ENCODE peak calls at places on chromosomes 4 and X, in eight cellular contexts. One of them, this sample, is unnamed.
A peak's percentile ranks its signal among the peaks of the same experiment; 100 is the strongest.

GRCh38 chr4:72031868-72032619 is at the start of gene NPFFR2:
- DNase-seq in psoas muscle: peak; percentile 50
- DNase-seq in H1: peak; percentile 46
- DNase-seq in IMR-90: no peak
- DNase-seq in colonic mucosa: no peak
- DNase-seq in kidney: peak; percentile 77
- DNase-seq in CD8-positive, alpha-beta memory T cell: no peak
- DNase-seq in endodermal cell: peak; percentile 92
- DNase-seq in this sample: no peak

GRCh38 chr4:19831644-19832285 is 419.9 kb upstream of the SLIT2 start:
- DNase-seq in psoas muscle: no peak
- DNase-seq in CD8-positive, alpha-beta memory T cell: no peak
- DNase-seq in H1: no peak
- DNase-seq in IMR-90: peak; percentile 86
- DNase-seq in endodermal cell: no peak
- DNase-seq in colonic mucosa: no peak
- DNase-seq in kidney: no peak
- DNase-seq in this sample: no peak

GRCh38 chr4:106095408-106095807 is 200.1 kb downstream of the NPNT start:
- DNase-seq in kidney: no peak
- DNase-seq in CD8-positive, alpha-beta memory T cell: no peak
- DNase-seq in endodermal cell: no peak
- DNase-seq in psoas muscle: no peak
- DNase-seq in H1: no peak
- DNase-seq in colonic mucosa: no peak
- DNase-seq in IMR-90: peak; percentile 2
- DNase-seq in this sample: no peak

GRCh38 chrX:16479206-16479869 is 170.6 kb upstream of the S100G start:
- DNase-seq in psoas muscle: no peak
- DNase-seq in endodermal cell: no peak
- DNase-seq in CD8-positive, alpha-beta memory T cell: no peak
- DNase-seq in kidney: no peak
- DNase-seq in IMR-90: peak; percentile 84
- DNase-seq in colonic mucosa: no peak
- DNase-seq in H1: no peak
- DNase-seq in this sample: peak; percentile 86

GRCh38 chr4:78059524-78059889 is 2.4 kb downstream of the FRAS1 start:
- DNase-seq in psoas muscle: peak; percentile 65
- DNase-seq in kidney: no peak
- DNase-seq in CD8-positive, alpha-beta memory T cell: no peak
- DNase-seq in endodermal cell: peak; percentile 88
- DNase-seq in IMR-90: peak; percentile 45
- DNase-seq in colonic mucosa: peak; percentile 71
- DNase-seq in H1: peak; percentile 76
- DNase-seq in this sample: peak; percentile 55

GRCh38 chr4:145936142-145937020 is 2.2 kb downstream of the ZNF827 start:
- DNase-seq in H1: peak; percentile 81
- DNase-seq in psoas muscle: peak; percentile 81
- DNase-seq in CD8-positive, alpha-beta memory T cell: peak; percentile 71
- DNase-seq in colonic mucosa: peak; percentile 75
- DNase-seq in endodermal cell: peak; percentile 88
- DNase-seq in kidney: peak; percentile 91
- DNase-seq in IMR-90: peak; percentile 73
- DNase-seq in this sample: peak; percentile 74

GRCh38 chr4:24471623-24472510 is 112.5 kb downstream of the DHX15 start:
- DNase-seq in psoas muscle: peak; percentile 50
- DNase-seq in kidney: peak; percentile 76
- DNase-seq in CD8-positive, alpha-beta memory T cell: no peak
- DNase-seq in IMR-90: no peak
- DNase-seq in endodermal cell: peak; percentile 87
- DNase-seq in colonic mucosa: peak; percentile 34
- DNase-seq in H1: peak; percentile 83
- DNase-seq in this sample: no peak

GRCh38 chrX:115889121-115889890 is 281.2 kb upstream of the AGTR2 start:
- DNase-seq in kidney: no peak
- DNase-seq in CD8-positive, alpha-beta memory T cell: no peak
- DNase-seq in psoas muscle: peak; percentile 55
- DNase-seq in endodermal cell: no peak
- DNase-seq in IMR-90: no peak
- DNase-seq in colonic mucosa: peak; percentile 15
- DNase-seq in H1: peak; percentile 11
- DNase-seq in this sample: no peak

GRCh38 chr4:176443117-176443516 is 123.4 kb downstream of the SPCS3 start:
- DNase-seq in CD8-positive, alpha-beta memory T cell: no peak
- DNase-seq in H1: no peak
- DNase-seq in IMR-90: peak; percentile 96
- DNase-seq in colonic mucosa: no peak
- DNase-seq in kidney: no peak
- DNase-seq in endodermal cell: no peak
- DNase-seq in psoas muscle: no peak
- DNase-seq in this sample: no peak
- H3K4me3 ChIP-seq in CD8-positive, alpha-beta memory T cell: no peak overlapping the region
- H3K4me3 ChIP-seq in H1: no peak overlapping the region
- H3K4me3 ChIP-seq in IMR-90: no peak overlapping the region
- H3K4me3 ChIP-seq in colonic mucosa: no peak overlapping the region
- H3K4me3 ChIP-seq in kidney: no peak overlapping the region
- H3K4me3 ChIP-seq in endodermal cell: no peak overlapping the region
- H3K4me3 ChIP-seq in psoas muscle: no peak overlapping the region
- H3K4me3 ChIP-seq in this sample: no peak overlapping the region

GRCh38 chr4:86990510-86990909 is 55.7 kb downstream of the AFF1 start:
- DNase-seq in endodermal cell: no peak
- DNase-seq in H1: no peak
- DNase-seq in CD8-positive, alpha-beta memory T cell: no peak
- DNase-seq in colonic mucosa: no peak
- DNase-seq in kidney: no peak
- DNase-seq in IMR-90: no peak
- DNase-seq in psoas muscle: no peak
- DNase-seq in this sample: no peak

GRCh38 chr4:86993909-86994672 is 59.3 kb downstream of the AFF1 start:
- DNase-seq in H1: no peak
- DNase-seq in CD8-positive, alpha-beta memory T cell: no peak
- DNase-seq in IMR-90: no peak
- DNase-seq in psoas muscle: no peak
- DNase-seq in endodermal cell: no peak
- DNase-seq in kidney: no peak
- DNase-seq in colonic mucosa: no peak
- DNase-seq in this sample: peak; percentile 69

GRCh38 chr4:86991998-86992397 is 57.2 kb downstream of the AFF1 start:
- DNase-seq in kidney: no peak
- DNase-seq in H1: no peak
- DNase-seq in endodermal cell: no peak
- DNase-seq in psoas muscle: no peak
- DNase-seq in IMR-90: no peak
- DNase-seq in CD8-positive, alpha-beta memory T cell: no peak
- DNase-seq in colonic mucosa: no peak
- DNase-seq in this sample: no peak
- H3K4me1 ChIP-seq in kidney: peaks cover 2% of the 10 kb centered on the region
- H3K4me1 ChIP-seq in H1: no peaks in the 10 kb centered on the region
- H3K4me1 ChIP-seq in endodermal cell: no peaks in the 10 kb centered on the region
- H3K4me1 ChIP-seq in psoas muscle: no peaks in the 10 kb centered on the region
- H3K4me1 ChIP-seq in IMR-90: no peaks in the 10 kb centered on the region
- H3K4me1 ChIP-seq in CD8-positive, alpha-beta memory T cell: no peaks in the 10 kb centered on the region
- H3K4me1 ChIP-seq in colonic mucosa: no peaks in the 10 kb centered on the region
- H3K4me1 ChIP-seq in this sample: no peaks in the 10 kb centered on the region

GRCh38 chr4:56310401-56310800 is 76.9 kb downstream of the AASDH start:
- DNase-seq in endodermal cell: no peak
- DNase-seq in colonic mucosa: no peak
- DNase-seq in H1: no peak
- DNase-seq in IMR-90: no peak
- DNase-seq in kidney: no peak
- DNase-seq in psoas muscle: no peak
- DNase-seq in CD8-positive, alpha-beta memory T cell: no peak
- DNase-seq in this sample: no peak

GRCh38 chr4:56311299-56311975 is 75.9 kb downstream of the AASDH start:
- DNase-seq in psoas muscle: no peak
- DNase-seq in kidney: no peak
- DNase-seq in colonic mucosa: no peak
- DNase-seq in H1: no peak
- DNase-seq in IMR-90: no peak
- DNase-seq in endodermal cell: no peak
- DNase-seq in CD8-positive, alpha-beta memory T cell: no peak
- DNase-seq in this sample: no peak

GRCh38 chr4:56308384-56308783 is 78.9 kb downstream of the AASDH start:
- DNase-seq in colonic mucosa: no peak
- DNase-seq in kidney: no peak
- DNase-seq in IMR-90: no peak
- DNase-seq in psoas muscle: no peak
- DNase-seq in CD8-positive, alpha-beta memory T cell: no peak
- DNase-seq in endodermal cell: no peak
- DNase-seq in H1: no peak
- DNase-seq in this sample: peak; percentile 47

GRCh38 chr4:56305390-56305789 is 81.9 kb downstream of the AASDH start:
- DNase-seq in endodermal cell: no peak
- DNase-seq in kidney: no peak
- DNase-seq in psoas muscle: no peak
- DNase-seq in colonic mucosa: no peak
- DNase-seq in IMR-90: no peak
- DNase-seq in H1: no peak
- DNase-seq in CD8-positive, alpha-beta memory T cell: no peak
- DNase-seq in this sample: no peak

GRCh38 chr4:56307423-56307822 is 79.9 kb downstream of the AASDH start:
- DNase-seq in colonic mucosa: no peak
- DNase-seq in IMR-90: peak; percentile 4
- DNase-seq in CD8-positive, alpha-beta memory T cell: no peak
- DNase-seq in kidney: no peak
- DNase-seq in H1: no peak
- DNase-seq in endodermal cell: no peak
- DNase-seq in psoas muscle: no peak
- DNase-seq in this sample: no peak
- H3K27ac ChIP-seq in colonic mucosa: no peak overlapping the region
- H3K27ac ChIP-seq in IMR-90: no peak overlapping the region
- H3K27ac ChIP-seq in CD8-positive, alpha-beta memory T cell: no peak overlapping the region
- H3K27ac ChIP-seq in kidney: no peak overlapping the region
- H3K27ac ChIP-seq in H1: no peak overlapping the region
- H3K27ac ChIP-seq in endodermal cell: no peak overlapping the region
- H3K27ac ChIP-seq in psoas muscle: no peak overlapping the region
- H3K27ac ChIP-seq in this sample: no peak overlapping the region

GRCh38 chr4:139266208-139266582 is 13.8 kb downstream of the MGARP start:
- DNase-seq in IMR-90: no peak
- DNase-seq in colonic mucosa: no peak
- DNase-seq in H1: no peak
- DNase-seq in CD8-positive, alpha-beta memory T cell: no peak
- DNase-seq in kidney: no peak
- DNase-seq in endodermal cell: no peak
- DNase-seq in psoas muscle: no peak
- DNase-seq in this sample: no peak
- H3K4me3 ChIP-seq in IMR-90: peak overlapping the region; percentile 38
- H3K4me3 ChIP-seq in colonic mucosa: peak overlapping the region; percentile 18
- H3K4me3 ChIP-seq in H1: no peak overlapping the region
- H3K4me3 ChIP-seq in CD8-positive, alpha-beta memory T cell: peak overlapping the region; percentile 55
- H3K4me3 ChIP-seq in kidney: peak overlapping the region; percentile 63
- H3K4me3 ChIP-seq in endodermal cell: peak overlapping the region; percentile 63
- H3K4me3 ChIP-seq in psoas muscle: peak overlapping the region; percentile 64
- H3K4me3 ChIP-seq in this sample: peak overlapping the region; percentile 30

GRCh38 chr4:3442959-3443749 is 1.4 kb downstream of the HGFAC start:
- DNase-seq in endodermal cell: peak; percentile 90
- DNase-seq in IMR-90: no peak
- DNase-seq in H1: peak; percentile 93
- DNase-seq in colonic mucosa: peak; percentile 47
- DNase-seq in CD8-positive, alpha-beta memory T cell: peak; percentile 51
- DNase-seq in kidney: peak; percentile 81
- DNase-seq in psoas muscle: peak; percentile 77
- DNase-seq in this sample: peak; percentile 33

GRCh38 chr4:3445111-3445820 is 3.5 kb downstream of the HGFAC start:
- DNase-seq in colonic mucosa: no peak
- DNase-seq in CD8-positive, alpha-beta memory T cell: no peak
- DNase-seq in kidney: peak; percentile 64
- DNase-seq in psoas muscle: peak; percentile 42
- DNase-seq in endodermal cell: no peak
- DNase-seq in H1: no peak
- DNase-seq in IMR-90: no peak
- DNase-seq in this sample: no peak

GRCh38 chr4:3442460-3442958 is 741 bp downstream of the HGFAC start:
- DNase-seq in IMR-90: no peak
- DNase-seq in H1: no peak
- DNase-seq in CD8-positive, alpha-beta memory T cell: no peak
- DNase-seq in colonic mucosa: no peak
- DNase-seq in kidney: peak; percentile 68
- DNase-seq in endodermal cell: peak; percentile 74
- DNase-seq in psoas muscle: no peak
- DNase-seq in this sample: no peak

GRCh38 chr4:3444351-3445110 is 2.8 kb downstream of the HGFAC start:
- DNase-seq in psoas muscle: peak; percentile 53
- DNase-seq in CD8-positive, alpha-beta memory T cell: no peak
- DNase-seq in colonic mucosa: no peak
- DNase-seq in endodermal cell: no peak
- DNase-seq in kidney: peak; percentile 70
- DNase-seq in H1: no peak
- DNase-seq in IMR-90: no peak
- DNase-seq in this sample: no peak

GRCh38 chr4:3443750-3444309 is 2.1 kb downstream of the HGFAC start:
- DNase-seq in IMR-90: no peak
- DNase-seq in colonic mucosa: no peak
- DNase-seq in CD8-positive, alpha-beta memory T cell: no peak
- DNase-seq in psoas muscle: peak; percentile 48
- DNase-seq in endodermal cell: no peak
- DNase-seq in kidney: no peak
- DNase-seq in H1: no peak
- DNase-seq in this sample: no peak
- H3K4me1 ChIP-seq in IMR-90: no peaks in the 10 kb centered on the region
- H3K4me1 ChIP-seq in colonic mucosa: no peaks in the 10 kb centered on the region
- H3K4me1 ChIP-seq in CD8-positive, alpha-beta memory T cell: no peaks in the 10 kb centered on the region
- H3K4me1 ChIP-seq in psoas muscle: no peaks in the 10 kb centered on the region
- H3K4me1 ChIP-seq in endodermal cell: no peaks in the 10 kb centered on the region
- H3K4me1 ChIP-seq in kidney: peaks cover 2% of the 10 kb centered on the region
- H3K4me1 ChIP-seq in H1: no peaks in the 10 kb centered on the region
- H3K4me1 ChIP-seq in this sample: no peaks in the 10 kb centered on the region

DNA sequence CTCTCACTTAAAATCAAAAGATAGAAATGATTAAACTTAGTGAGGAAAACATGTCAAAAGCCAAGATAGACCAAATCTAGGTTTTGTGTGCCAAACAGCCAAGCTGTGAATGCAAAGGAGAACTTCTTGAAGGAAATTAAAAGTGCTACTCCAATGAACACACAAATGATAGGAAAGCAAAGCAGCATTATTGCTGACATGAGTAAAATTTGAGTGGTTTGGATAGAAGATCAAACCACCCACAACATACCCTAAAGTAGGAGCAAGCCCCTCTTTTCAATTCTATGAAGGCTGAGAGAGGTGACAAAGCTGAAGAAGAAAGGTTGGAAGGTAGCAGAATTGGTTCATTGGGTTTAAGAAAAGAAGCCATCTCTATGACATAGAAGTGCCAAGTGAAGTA is 56.8 kb downstream of the SLC39A8 start:
- DNase-seq in IMR-90: no peak
- DNase-seq in kidney: no peak
- DNase-seq in psoas muscle: no peak
- DNase-seq in H1: no peak
- DNase-seq in endodermal cell: no peak
- DNase-seq in colonic mucosa: no peak
- DNase-seq in CD8-positive, alpha-beta memory T cell: no peak
- DNase-seq in this sample: no peak
- H3K27ac ChIP-seq in IMR-90: no peak overlapping the region
- H3K27ac ChIP-seq in kidney: no peak overlapping the region
- H3K27ac ChIP-seq in psoas muscle: no peak overlapping the region
- H3K27ac ChIP-seq in H1: no peak overlapping the region
- H3K27ac ChIP-seq in endodermal cell: no peak overlapping the region
- H3K27ac ChIP-seq in colonic mucosa: no peak overlapping the region
- H3K27ac ChIP-seq in CD8-positive, alpha-beta memory T cell: no peak overlapping the region
- H3K27ac ChIP-seq in this sample: no peak overlapping the region